ENCODE peak calls at places on chromosome 14, in nine cellular contexts. Z is COLO829; H is renal cortical epithelial cell; P is GM23248; R is stimulated activated CD8-positive, alpha-beta memory T cell treated with anti-CD3 and anti-CD28 coated beads, Interleukin-4, amount 100 ng/mL, for 1 hour; B is Kasumi-1; I is neural crest cell; G is amniotic stem cell; L is DMS53. C is an unnamed sample.

GRCh38 chr14:89217876-89218275 is 199.2 kb downstream of the FOXN3 start:
- DNase-seq in Z (no peak), H (no peak), P (no peak), R (no peak), B (no peak), I (no peak), G (no peak), L (no peak), C (no peak)

GRCh38 chr14:73014105-73014504 is 12.8 kb downstream of the ZFYVE1 start:
- DNase-seq in Z (peak; percentile 97), H (peak; percentile 74), P (peak; percentile 76), R (no peak), B (no peak), I (no peak), G (peak; percentile 45), L (no peak), C (no peak)

GRCh38 chr14:95331708-95332408 is 12.2 kb upstream of the CLMN start:
- DNase-seq in Z (no peak), H (no peak), P (no peak), R (no peak), B (no peak), I (no peak), G (no peak), L (no peak), C (no peak)

GRCh38 chr14:61034416-61035100 is 53.5 kb downstream of the SLC38A6 start:
- DNase-seq in Z (no peak), H (no peak), P (no peak), R (no peak), B (peak; percentile 66), I (no peak), G (no peak), L (peak; percentile 74), C (no peak)

GRCh38 chr14:34043627-34044372 is 92.9 kb upstream of the EGLN3 start:
- DNase-seq in Z (no peak), H (peak; percentile 85), P (peak; percentile 17), R (peak; percentile 33), B (no peak), I (no peak), G (no peak), L (peak; percentile 86), C (peak; percentile 90)

GRCh38 chr14:23550827-23551265 is 719 bp downstream of the ZFHX2 start:
- DNase-seq in Z (no peak), H (no peak), P (peak; percentile 45), R (no peak), B (peak; percentile 36), I (no peak), G (no peak), L (peak; percentile 67), C (no peak)

GRCh38 chr14:63275611-63276010 is 43.1 kb downstream of the GPHB5 start:
- DNase-seq in Z (no peak), H (no peak), P (no peak), R (no peak), B (no peak), I (no peak), G (no peak), L (no peak), C (no peak)

GRCh38 chr14:59826150-59826549 is 44.4 kb downstream of the RTN1 start:
- DNase-seq in Z (no peak), H (no peak), P (no peak), R (no peak), B (no peak), I (no peak), G (no peak), L (no peak), C (no peak)

GRCh38 chr14:89720741-89721315 is 233.7 kb downstream of the EFCAB11 start:
- DNase-seq in Z (no peak), H (no peak), P (no peak), R (peak; percentile 48), B (peak; percentile 99), I (no peak), G (no peak), L (no peak), C (no peak)

GRCh38 chr14:69299286-69300035 is 39.5 kb downstream of the GALNT16 start:
- DNase-seq in Z (no peak), H (no peak), P (peak; percentile 14), R (no peak), B (no peak), I (no peak), G (no peak), L (no peak), C (no peak)

GRCh38 chr14:99245541-99246511 is 26.2 kb downstream of the BCL11B start:
- DNase-seq in Z (no peak), H (no peak), P (no peak), R (no peak), B (no peak), I (peak; percentile 63), G (no peak), L (no peak), C (no peak)

GRCh38 chr14:96297000-96297399 is 41.0 kb downstream of the BDKRB1 start:
- DNase-seq in Z (no peak), H (peak; percentile 53), P (peak; percentile 63), R (no peak), B (peak; percentile 18), I (no peak), G (no peak), L (peak; percentile 69), C (peak; percentile 21)

GRCh38 chr14:92923744-92924103 is 774 bp downstream of the CHGA start:
- DNase-seq in Z (no peak), H (no peak), P (no peak), R (no peak), B (no peak), I (no peak), G (no peak), L (no peak), C (no peak)

GRCh38 chr14:50001999-50002925 is 109.4 kb downstream of the ARF6 start:
- DNase-seq in Z (peak; percentile 93), H (no peak), P (no peak), R (peak; percentile 50), B (peak; percentile 17), I (no peak), G (no peak), L (no peak), C (peak; percentile 34)

GRCh38 chr14:76773188-76773885 is 12.1 kb downstream of the VASH1 start:
- DNase-seq in Z (peak; percentile 63), H (peak; percentile 79), P (peak; percentile 90), R (no peak), B (peak; percentile 90), I (no peak), G (peak; percentile 58), L (peak; percentile 70), C (peak; percentile 25)

GRCh38 chr14:87935895-87936294 is 57.1 kb downstream of the GALC start:
- DNase-seq in Z (no peak), H (no peak), P (no peak), R (no peak), B (no peak), I (no peak), G (no peak), L (peak; percentile 92), C (no peak)

GRCh38 chr14:68173227-68173972 is 353.8 kb downstream of the RAD51B start:
- DNase-seq in Z (no peak), H (peak; percentile 91), P (peak; percentile 54), R (no peak), B (no peak), I (no peak), G (no peak), L (no peak), C (no peak)

GRCh38 chr14:54547583-54547982 is 19.3 kb upstream of the SAMD4A start:
- DNase-seq in Z (no peak), H (no peak), P (no peak), R (no peak), B (no peak), I (no peak), G (no peak), L (no peak), C (no peak)

GRCh38 chr14:104403421-104404220 is 175.9 kb upstream of the C14orf180 start:
- DNase-seq in Z (no peak), H (no peak), P (no peak), R (no peak), B (no peak), I (no peak), G (no peak), L (no peak), C (no peak)

GRCh38 chr14:79783061-79783460 is 428.2 kb downstream of the DIO2 start:
- DNase-seq in Z (no peak), H (peak; percentile 17), P (no peak), R (no peak), B (no peak), I (no peak), G (no peak), L (no peak), C (no peak)

GRCh38 chr14:32808574-32809098 is 130.0 kb upstream of the NPAS3 start:
- DNase-seq in Z (no peak), H (peak; percentile 8), P (peak; percentile 13), R (no peak), B (no peak), I (no peak), G (no peak), L (peak; percentile 5), C (no peak)

GRCh38 chr14:23494223-23494622 is 24.7 kb downstream of the NGDN start:
- DNase-seq in Z (no peak), H (no peak), P (no peak), R (no peak), B (no peak), I (no peak), G (no peak), L (no peak), C (no peak)

GRCh38 chr14:24837280-24838046 is 203.5 kb upstream of the GZMB start:
- DNase-seq in Z (no peak), H (no peak), P (peak; percentile 85), R (no peak), B (no peak), I (no peak), G (no peak), L (no peak), C (no peak)

GRCh38 chr14:35509846-35510245 is 24.1 kb upstream of the INSM2 start:
- DNase-seq in Z (no peak), H (no peak), P (no peak), R (no peak), B (no peak), I (no peak), G (no peak), L (no peak), C (no peak)

GRCh38 chr14:33943081-33943480 is 7.8 kb downstream of the EGLN3 start:
- DNase-seq in Z (no peak), H (peak; percentile 50), P (no peak), R (no peak), B (no peak), I (no peak), G (no peak), L (peak; percentile 46), C (peak; percentile 72)

GRCh38 chr14:74579447-74580274 is 32.4 kb downstream of the LTBP2 start:
- DNase-seq in Z (no peak), H (peak; percentile 93), P (peak; percentile 95), R (no peak), B (no peak), I (no peak), G (peak; percentile 60), L (peak; percentile 56), C (no peak)

GRCh38 chr14:23629831-23630396 is 6.2 kb upstream of the DHRS2 start:
- DNase-seq in Z (no peak), H (no peak), P (no peak), R (no peak), B (no peak), I (no peak), G (no peak), L (peak; percentile 39), C (no peak)

GRCh38 chr14:24130717-24131548 is 474 bp downstream of the FITM1 start:
- DNase-seq in Z (no peak), H (no peak), P (no peak), R (no peak), B (no peak), I (no peak), G (no peak), L (no peak), C (no peak)

GRCh38 chr14:22978487-22978837 is 3.9 kb downstream of the AJUBA start:
- DNase-seq in Z (no peak), H (no peak), P (peak; percentile 39), R (no peak), B (no peak), I (no peak), G (no peak), L (no peak), C (no peak)

GRCh38 chr14:102049258-102050025 is 37.4 kb downstream of the HSP90AA1 start:
- DNase-seq in Z (no peak), H (no peak), P (no peak), R (no peak), B (no peak), I (no peak), G (no peak), L (no peak), C (no peak)

GRCh38 chr14:101634453-101635237 is 73.3 kb downstream of the DIO3 start:
- DNase-seq in Z (no peak), H (no peak), P (no peak), R (no peak), B (no peak), I (no peak), G (no peak), L (no peak), C (no peak)

C was measured in HT-29.